ENCODE peak calls at places on chromosomes 1 and 21, in eight cellular contexts. D is OCI-LY7, N is heart left ventricle, Y is cardiac muscle cell, L is GM23338, U is kidney, H is heart right ventricle, V is neural progenitor cell. G is an unnamed sample.

GRCh38 chr1:185260611-185261010 is 56.4 kb downstream of the IVNS1ABP start:
- DNase-seq in D (no peak), N (no peak), Y (no peak), L (no peak), U (no peak), H (no peak), V (no peak), G (no peak)

GRCh38 chr1:117895482-117896114 is 33.8 kb downstream of the GDAP2 start:
- DNase-seq in D (peak), N (peak), Y (peak), L (peak), U (no peak), H (no peak), V (peak), G (peak)

GRCh38 chr1:228940931-228941330 is 205.7 kb downstream of the RHOU start:
- DNase-seq in D (no peak), N (no peak), Y (peak), L (no peak), U (no peak), H (no peak), V (no peak), G (no peak)

GRCh38 chr1:117708323-117709288 is 102.8 kb downstream of the TENT5C start:
- DNase-seq in D (no peak), N (no peak), Y (no peak), L (peak), U (no peak), H (no peak), V (peak), G (no peak)

GRCh38 chr21:32383812-32384211 is 9.0 kb downstream of the URB1 start:
- DNase-seq in D (no peak), N (no peak), Y (no peak), L (no peak), U (no peak), H (no peak), V (no peak), G (no peak)

GRCh38 chr1:88683516-88683847 is 591 bp upstream of the PKN2 start:
- DNase-seq in D (peak), N (peak), Y (no peak), L (peak), U (peak), H (peak), V (no peak), G (peak)

GRCh38 chr1:228867093-228867950 is 132.0 kb downstream of the RHOU start:
- DNase-seq in D (no peak), N (no peak), Y (peak), L (no peak), U (no peak), H (no peak), V (no peak), G (no peak)

GRCh38 chr21:20004353-20004752 is 993.9 kb upstream of the NCAM2 start:
- DNase-seq in D (no peak), N (no peak), Y (no peak), L (peak), U (no peak), H (no peak), V (no peak), G (no peak)

GRCh38 chr1:28259935-28260802 is 851 bp downstream of the SESN2 start:
- DNase-seq in D (no peak), N (peak), Y (peak), L (peak), U (peak), H (peak), V (peak), G (peak)

GRCh38 chr1:26126321-26127084 is 14.9 kb downstream of the PDIK1L start:
- DNase-seq in D (peak), N (no peak), Y (peak), L (no peak), U (no peak), H (no peak), V (no peak), G (no peak)

GRCh38 chr21:41247561-41247968 is 69.0 kb upstream of the FAM3B start:
- DNase-seq in D (no peak), N (peak), Y (peak), L (no peak), U (no peak), H (no peak), V (no peak), G (no peak)

GRCh38 chr1:209692745-209693504 is 11.7 kb upstream of the HSD11B1 start:
- DNase-seq in D (peak), N (peak), Y (peak), L (peak), U (peak), H (peak), V (peak), G (peak)

GRCh38 chr1:4132525-4133308 is 232.6 kb upstream of the C1orf174 start:
- DNase-seq in D (no peak), N (no peak), Y (no peak), L (no peak), U (no peak), H (no peak), V (no peak), G (no peak)

GRCh38 chr1:26181586-26182371 is 4.5 kb downstream of the CNKSR1 start:
- DNase-seq in D (no peak), N (no peak), Y (no peak), L (no peak), U (no peak), H (no peak), V (no peak), G (no peak)

GRCh38 chr1:184283999-184284398 is 102.8 kb upstream of the C1orf21 start:
- DNase-seq in D (no peak), N (peak), Y (peak), L (no peak), U (no peak), H (no peak), V (no peak), G (no peak)

GRCh38 chr1:43776043-43776761 is 68.9 kb downstream of the ST3GAL3 start:
- DNase-seq in D (no peak), N (no peak), Y (peak), L (no peak), U (no peak), H (no peak), V (no peak), G (no peak)

GRCh38 chr1:27605796-27606707 is 2.1 kb upstream of the AHDC1 start:
- DNase-seq in D (peak), N (peak), Y (peak), L (peak), U (no peak), H (no peak), V (peak), G (peak)

GRCh38 chr1:228457017-228457395 is 30.2 kb upstream of the RNF187 start:
- DNase-seq in D (peak), N (no peak), Y (no peak), L (no peak), U (no peak), H (no peak), V (no peak), G (no peak)

GRCh38 chr1:230728710-230729392 is 14.9 kb upstream of the AGT start:
- DNase-seq in D (no peak), N (no peak), Y (peak), L (peak), U (no peak), H (no peak), V (no peak), G (no peak)

GRCh38 chr1:28553229-28553930 is 495 bp downstream of the TRNAU1AP start:
- DNase-seq in D (peak), N (peak), Y (peak), L (peak), U (peak), H (peak), V (peak), G (peak)

GRCh38 chr1:23524716-23525401 is 6.2 kb downstream of the E2F2 start:
- DNase-seq in D (peak), N (peak), Y (no peak), L (no peak), U (no peak), H (no peak), V (peak), G (peak)

GRCh38 chr1:215083408-215083961 is 948 bp downstream of the KCNK2 start:
- DNase-seq in D (no peak), N (no peak), Y (peak), L (peak), U (peak), H (no peak), V (peak), G (peak)

GRCh38 chr21:41953249-41953830 is 478 bp downstream of the C2CD2 start:
- DNase-seq in D (no peak), N (peak), Y (no peak), L (peak), U (peak), H (peak), V (peak), G (no peak)

GRCh38 chr21:46507562-46507961 is 48.9 kb downstream of the DIP2A start:
- DNase-seq in D (no peak), N (no peak), Y (no peak), L (no peak), U (no peak), H (no peak), V (no peak), G (no peak)

GRCh38 chr1:158025576-158026230 is 32.3 kb downstream of the KIRREL1 start:
- DNase-seq in D (no peak), N (no peak), Y (no peak), L (no peak), U (no peak), H (no peak), V (peak), G (no peak)

GRCh38 chr1:180458807-180459206 is 43.6 kb downstream of the ACBD6 start:
- DNase-seq in D (no peak), N (no peak), Y (no peak), L (no peak), U (no peak), H (no peak), V (no peak), G (no peak)

GRCh38 chr1:175204285-175204684 is 11.7 kb upstream of the KIAA0040 start:
- DNase-seq in D (no peak), N (no peak), Y (no peak), L (no peak), U (peak), H (no peak), V (no peak), G (no peak)

GRCh38 chr1:224615861-224616760 is at the start of gene CNIH3:
- DNase-seq in D (no peak), N (no peak), Y (peak), L (peak), U (peak), H (no peak), V (peak), G (no peak)

GRCh38 chr21:45002381-45003204 is 62.8 kb downstream of the SLX9 start:
- DNase-seq in D (no peak), N (no peak), Y (no peak), L (no peak), U (peak), H (peak), V (no peak), G (peak)

GRCh38 chr1:228152097-228152917 is 2.6 kb downstream of the GJC2 start:
- DNase-seq in D (no peak), N (no peak), Y (no peak), L (no peak), U (peak), H (no peak), V (no peak), G (no peak)

GRCh38 chr1:16249838-16250241 is 12.9 kb upstream of the CPLANE2 start:
- DNase-seq in D (no peak), N (no peak), Y (peak), L (no peak), U (peak), H (no peak), V (no peak), G (no peak)

GRCh38 chr1:181704556-181704955 is 221.2 kb downstream of the CACNA1E start:
- DNase-seq in D (no peak), N (no peak), Y (no peak), L (no peak), U (no peak), H (no peak), V (peak), G (no peak)

DNA sequence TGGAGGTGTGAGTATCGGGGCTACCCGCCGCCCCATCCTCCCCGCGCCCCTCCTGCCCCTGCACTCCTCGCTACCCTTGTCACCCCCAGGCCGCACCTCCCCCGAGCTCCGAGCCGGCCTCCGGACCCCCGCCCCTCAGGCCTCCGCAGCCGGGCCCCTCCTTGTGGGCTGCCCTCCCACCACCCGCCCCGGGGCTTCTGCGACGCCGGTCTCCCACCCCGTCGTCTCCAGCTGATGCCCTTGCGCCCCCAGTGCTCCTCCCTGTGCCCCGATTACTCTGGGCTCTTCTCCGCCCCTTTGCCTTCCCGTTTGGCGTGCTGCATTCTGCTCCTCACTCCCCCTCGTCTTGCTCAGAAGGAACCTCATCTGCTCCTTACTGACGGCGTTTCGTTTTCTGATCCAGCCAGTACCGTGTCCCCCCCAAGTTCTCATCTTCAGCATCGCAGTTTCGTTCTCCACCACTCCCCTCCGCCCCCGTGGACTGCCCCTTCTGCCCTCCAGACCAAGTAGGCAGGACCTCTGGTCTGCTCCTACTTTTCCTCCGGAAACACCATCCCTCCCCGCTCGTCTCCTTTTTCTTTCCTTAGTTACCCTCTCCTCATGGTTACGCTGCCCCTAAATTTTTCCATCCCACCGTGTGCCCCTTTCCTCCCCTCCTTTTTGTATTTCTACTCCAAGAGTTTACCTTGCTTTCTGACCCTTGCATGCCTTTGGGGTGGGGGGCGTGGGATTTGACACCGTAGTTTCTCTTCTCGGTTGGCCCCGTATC is 840 bp downstream of the SNX27 start:
- DNase-seq in D (peak), N (peak), Y (no peak), L (peak), U (peak), H (peak), V (peak), G (no peak)
- H3K4me3 ChIP-seq in D (peak), N (peak), Y (peak), L (peak), U (peak), H (peak), V (peak), G (peak)

GRCh38 chr1:64545118-64545916 is 75.4 kb downstream of the CACHD1 start:
- DNase-seq in D (no peak), N (no peak), Y (no peak), L (no peak), U (no peak), H (no peak), V (no peak), G (no peak)

GRCh38 chr1:64542118-64542517 is 72.2 kb downstream of the CACHD1 start:
- DNase-seq in D (no peak), N (no peak), Y (no peak), L (no peak), U (no peak), H (no peak), V (no peak), G (no peak)

GRCh38 chr1:64546018-64546417 is 76.1 kb downstream of the CACHD1 start:
- DNase-seq in D (no peak), N (no peak), Y (no peak), L (peak), U (no peak), H (no peak), V (peak), G (no peak)

GRCh38 chr1:64540265-64540791 is 70.4 kb downstream of the CACHD1 start:
- DNase-seq in D (no peak), N (no peak), Y (peak), L (peak), U (no peak), H (no peak), V (no peak), G (no peak)

GRCh38 chr1:64543831-64544230 is 73.9 kb downstream of the CACHD1 start:
- DNase-seq in D (no peak), N (no peak), Y (no peak), L (no peak), U (no peak), H (no peak), V (no peak), G (no peak)
- H3K4me3 ChIP-seq in D (no peak), N (no peak), Y (no peak), L (no peak), U (no peak), H (no peak), V (no peak), G (no peak)

GRCh38 chr1:20589331-20590312 is 725 bp downstream of the CDA start:
- DNase-seq in D (no peak), N (peak), Y (peak), L (no peak), U (peak), H (peak), V (peak), G (peak)

GRCh38 chr1:20588634-20589225 is at the start of gene CDA:
- DNase-seq in D (no peak), N (peak), Y (no peak), L (peak), U (peak), H (no peak), V (no peak), G (peak)

GRCh38 chr1:20586939-20587638 is 1.8 kb upstream of the CDA start:
- DNase-seq in D (no peak), N (no peak), Y (no peak), L (no peak), U (no peak), H (no peak), V (no peak), G (no peak)

GRCh38 chr1:20587639-20588017 is 1.3 kb upstream of the CDA start:
- DNase-seq in D (no peak), N (no peak), Y (no peak), L (no peak), U (no peak), H (no peak), V (no peak), G (peak)

DNA sequence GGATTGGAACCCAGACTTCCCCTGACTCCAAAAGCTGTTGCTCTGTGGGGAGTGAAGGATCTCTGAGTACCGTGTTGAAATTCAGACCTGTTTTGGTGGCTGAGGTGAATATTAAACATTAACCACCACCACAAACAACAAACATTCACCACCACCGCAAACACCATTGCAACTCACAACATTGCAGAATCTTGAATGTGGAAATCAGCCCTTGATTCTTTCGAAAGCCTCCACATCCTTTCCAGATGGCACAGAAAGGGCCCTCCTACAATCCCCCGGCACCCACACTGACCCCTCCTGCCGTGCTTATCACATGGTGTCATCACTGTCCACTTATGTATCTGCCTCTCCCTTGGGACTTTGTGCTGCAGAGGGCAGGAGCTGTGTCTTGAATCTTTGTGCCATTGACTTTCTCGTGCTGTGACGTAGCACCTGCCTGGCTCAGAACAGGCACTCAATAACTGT is 1.4 kb downstream of the CDA start:
- DNase-seq in D (no peak), N (no peak), Y (peak), L (no peak), U (no peak), H (no peak), V (no peak), G (peak)
- H3K4me3 ChIP-seq in D (no peak), N (peak), Y (no peak), L (no peak), U (peak), H (peak), V (no peak), G (no peak)

DNA sequence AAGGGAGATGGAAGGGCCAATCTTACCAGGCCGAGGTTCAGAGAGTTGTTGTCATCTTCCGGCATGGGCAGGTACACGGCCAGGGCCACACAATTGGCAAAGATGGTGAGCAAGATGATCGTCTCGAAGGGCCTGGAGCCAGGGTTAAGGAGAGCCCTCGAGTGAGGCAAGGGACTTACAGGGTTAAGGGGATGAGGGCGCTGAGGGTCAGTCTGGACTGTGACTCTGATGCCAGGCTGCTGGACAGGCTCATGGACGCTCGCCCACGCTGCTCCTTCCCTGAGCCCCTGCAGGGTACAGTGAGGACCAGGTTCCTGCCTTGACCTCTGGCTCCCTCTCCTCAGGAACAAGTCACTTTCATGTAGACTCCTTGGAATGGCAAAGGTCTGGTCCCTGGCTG is 2.1 kb downstream of the CACNA1S start:
- DNase-seq in D (no peak), N (no peak), Y (no peak), L (no peak), U (peak), H (no peak), V (no peak), G (no peak)
- H3K4me3 ChIP-seq in D (no peak), N (no peak), Y (no peak), L (no peak), U (no peak), H (no peak), V (no peak), G (no peak)

GRCh38 chr1:30719406-30720270 is 3.7 kb downstream of the MATN1 start:
- DNase-seq in D (no peak), N (no peak), Y (no peak), L (no peak), U (no peak), H (no peak), V (no peak), G (no peak)
- H3K4me3 ChIP-seq in D (peak), N (peak), Y (no peak), L (peak), U (peak), H (peak), V (no peak), G (peak)

GRCh38 chr21:43812139-43812821 is 22.9 kb downstream of the RRP1 start:
- DNase-seq in D (no peak), N (no peak), Y (no peak), L (no peak), U (peak), H (no peak), V (no peak), G (no peak)
- H3K4me3 ChIP-seq in D (no peak), N (peak), Y (no peak), L (no peak), U (no peak), H (peak), V (no peak), G (no peak)